ENCODE peak calls at places on chromosome X, in four cellular contexts. V is A549, S is WTC11, B is K562. U is an unnamed sample.
A peak's percentile ranks its signal among the peaks of the same experiment; 100 is the strongest.

GRCh38 chrX:112642349-112642748 is 37.4 kb downstream of the LHFPL1 start:
- DNase-seq in B (peak; percentile 17), V (peak; percentile 46), S (peak; percentile 18), U (peak; percentile 11)

GRCh38 chrX:131830400-131831184 is 192.5 kb upstream of the STK26 start:
- DNase-seq in S (peak; percentile 73), V (peak; percentile 75), B (peak; percentile 76), U (peak; percentile 92)

GRCh38 chrX:43655961-43656494 is at the start of gene MAOA:
- DNase-seq in B (no peak), V (no peak), S (peak; percentile 46), U (peak; percentile 18)

GRCh38 chrX:9342581-9343051 is 122.2 kb upstream of the TBL1X start:
- DNase-seq in S (peak; percentile 74), B (peak; percentile 89), V (peak; percentile 91), U (peak; percentile 29)

GRCh38 chrX:21638311-21638710 is 19.8 kb downstream of the KLHL34 start:
- DNase-seq in V (no peak), B (no peak), S (no peak), U (no peak)

GRCh38 chrX:73289039-73289438 is 74.4 kb upstream of the NAP1L2 start:
- DNase-seq in B (no peak), V (peak; percentile 4), S (peak; percentile 38), U (no peak)

GRCh38 chrX:11273544-11273943 is 19.7 kb upstream of the AMELX start:
- DNase-seq in S (no peak), B (no peak), V (no peak), U (no peak)

GRCh38 chrX:25976683-25977310 is 161.3 kb upstream of the MAGEB18 start:
- DNase-seq in V (no peak), S (no peak), B (no peak), U (no peak)

GRCh38 chrX:150777328-150777992 is 84.3 kb downstream of the MTMR1 start:
- DNase-seq in V (no peak), B (no peak), S (no peak), U (no peak)

DNA sequence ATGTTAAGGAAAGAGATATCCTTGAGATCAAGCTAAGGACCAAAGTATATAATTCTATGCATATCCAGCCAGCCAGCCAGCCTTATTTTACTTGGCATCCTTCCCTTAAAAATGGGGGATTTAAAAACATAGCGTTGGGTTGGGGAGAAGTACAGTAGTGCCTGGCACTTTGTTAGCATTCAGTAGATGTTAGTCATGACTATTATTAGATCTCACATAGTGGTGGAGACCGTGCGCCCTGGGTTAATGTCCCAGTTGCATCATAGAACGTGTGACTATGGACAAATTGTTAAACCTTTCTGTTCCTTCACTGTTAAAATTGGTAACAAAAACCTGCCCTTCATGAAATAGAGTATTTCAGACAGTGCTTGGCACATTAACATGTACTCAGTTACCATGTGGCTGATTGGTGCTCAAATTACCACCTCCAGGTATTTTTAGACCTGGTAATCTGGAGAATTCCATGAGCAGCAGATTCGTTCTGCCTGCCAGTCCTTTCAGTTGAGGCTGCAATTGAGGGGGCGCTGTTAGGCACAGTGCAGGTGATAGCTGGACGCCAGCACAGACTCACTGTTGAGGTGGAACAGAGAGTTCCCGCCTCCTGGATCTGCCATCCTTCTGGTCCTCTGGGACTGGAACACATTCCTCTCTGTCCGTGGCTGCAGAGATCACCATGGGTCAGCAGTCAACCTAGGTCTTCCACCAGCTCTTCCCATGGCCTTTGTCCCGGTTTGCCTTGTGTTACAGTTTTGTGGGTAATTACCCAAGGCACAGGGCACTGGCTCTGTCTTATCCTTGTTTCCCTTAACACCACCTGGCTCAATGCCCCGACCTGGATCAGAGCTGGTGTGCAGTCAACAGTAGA is 31.7 kb downstream of the RBBP7 start:
- DNase-seq in V (no peak), S (no peak), B (no peak), U (no peak)
- TF ChIP-seq HMGXB4 in V (no peak), S (no peak), B (no peak), U (no peak)

GRCh38 chrX:1809581-1809980 is 194.7 kb downstream of the ASMT start:
- DNase-seq in B (no peak), S (no peak), V (no peak), U (no peak)

GRCh38 chrX:1815456-1816175 is 200.8 kb downstream of the ASMT start:
- DNase-seq in B (no peak), V (no peak), S (no peak), U (no peak)

DNA sequence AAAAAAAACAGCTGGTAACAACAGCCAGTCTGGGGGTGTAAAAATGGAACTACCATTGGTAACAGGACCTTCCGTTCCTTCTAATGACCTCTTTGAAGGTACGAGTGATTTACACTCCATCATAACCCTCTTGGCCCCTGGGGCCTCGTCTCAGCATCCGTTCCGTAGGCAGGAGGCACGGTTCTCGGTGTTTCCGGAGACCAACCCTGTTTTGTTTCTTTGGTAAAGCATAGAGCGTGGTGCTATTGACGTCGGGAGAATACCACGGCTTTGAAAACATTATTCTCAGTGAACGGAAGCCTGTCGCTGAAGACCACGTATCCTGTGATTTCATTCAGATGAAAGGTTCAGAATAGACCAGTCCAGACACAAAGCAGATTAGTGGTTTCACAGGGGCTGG is 198.9 kb downstream of the ASMT start:
- DNase-seq in S (no peak), B (no peak), V (no peak), U (no peak)
- TF ChIP-seq HMGXB4 in S (no peak), B (no peak), V (no peak), U (no peak)

GRCh38 chrX:71532078-71532752 is 689 bp upstream of the OGT start:
- DNase-seq in S (no peak), V (peak; percentile 12), B (no peak), U (no peak)
- TF ChIP-seq HMGXB4 in S (no peak), V (no peak), B (no peak), U (no peak)

DNA sequence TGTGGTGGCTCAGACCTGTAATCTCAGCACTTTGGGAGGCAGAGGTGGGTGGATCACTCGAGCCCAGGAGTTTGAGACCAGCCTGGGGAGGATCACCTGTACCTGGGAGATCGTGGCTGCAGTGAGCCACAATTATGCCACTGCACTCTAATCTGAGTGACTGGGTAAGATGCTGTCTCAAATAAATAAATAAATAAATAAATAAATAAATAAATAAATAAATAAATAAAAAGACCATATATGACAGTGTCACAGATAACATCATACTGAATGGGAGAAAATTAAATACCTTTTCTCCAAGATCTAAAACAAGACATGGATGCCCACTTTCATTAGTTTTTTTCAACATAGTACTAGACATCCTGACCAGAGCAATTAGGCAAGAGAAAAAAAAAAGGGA is 182.8 kb downstream of the FAM47A start:
- DNase-seq in S (no peak), V (no peak), B (no peak), U (no peak)
- TF ChIP-seq HMGXB4 in S (no peak), V (no peak), B (no peak), U (no peak)

GRCh38 chrX:275967-276587 is 5.1 kb upstream of the PLCXD1 start:
- DNase-seq in B (peak; percentile 79), V (peak; percentile 78), S (peak; percentile 78), U (peak; percentile 73)

GRCh38 chrX:275476-275966 is 5.7 kb upstream of the PLCXD1 start:
- DNase-seq in V (no peak), S (no peak), B (no peak), U (no peak)

GRCh38 chrX:267771-268261 is 13.4 kb upstream of the PLCXD1 start:
- DNase-seq in S (peak; percentile 16), B (no peak), V (no peak), U (no peak)

GRCh38 chrX:274904-275475 is 6.2 kb upstream of the PLCXD1 start:
- DNase-seq in B (no peak), V (no peak), S (peak; percentile 60), U (peak; percentile 67)

DNA sequence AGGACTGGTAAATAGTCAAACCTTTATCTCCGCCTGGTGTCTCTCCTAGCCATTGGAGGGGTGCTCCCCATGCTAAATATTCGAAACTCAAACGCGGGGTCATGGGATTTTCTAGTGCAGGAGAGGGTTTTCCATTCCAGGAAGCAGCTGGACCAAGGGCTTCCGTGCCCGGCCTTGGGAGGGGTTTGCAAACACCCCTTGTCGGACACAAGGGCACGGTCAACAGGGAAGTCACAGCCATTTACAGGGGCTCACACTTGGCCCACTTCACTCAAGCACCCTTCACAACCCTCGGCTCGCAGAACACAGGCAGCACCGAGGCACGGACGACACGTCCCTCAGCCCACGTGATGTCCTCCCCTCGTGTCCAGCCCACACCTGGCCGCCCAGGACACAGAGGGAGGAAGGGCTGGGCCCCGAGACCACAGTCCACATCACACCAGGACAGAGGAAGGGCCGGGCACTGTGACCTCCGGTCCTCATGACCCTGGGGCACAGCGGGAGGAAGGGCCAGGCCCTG is 10.3 kb upstream of the PLCXD1 start:
- DNase-seq in S (peak; percentile 13), V (no peak), B (no peak), U (no peak)
- TF ChIP-seq HMGXB4 in S (no peak), V (no peak), B (no peak), U (no peak)

GRCh38 chrX:130825509-130825908 is 77.5 kb downstream of the ENOX2 start:
- DNase-seq in B (no peak), S (no peak), V (no peak), U (no peak)
- TF ChIP-seq HMGXB4 in B (no peak), S (no peak), V (no peak), U (no peak)

DNA sequence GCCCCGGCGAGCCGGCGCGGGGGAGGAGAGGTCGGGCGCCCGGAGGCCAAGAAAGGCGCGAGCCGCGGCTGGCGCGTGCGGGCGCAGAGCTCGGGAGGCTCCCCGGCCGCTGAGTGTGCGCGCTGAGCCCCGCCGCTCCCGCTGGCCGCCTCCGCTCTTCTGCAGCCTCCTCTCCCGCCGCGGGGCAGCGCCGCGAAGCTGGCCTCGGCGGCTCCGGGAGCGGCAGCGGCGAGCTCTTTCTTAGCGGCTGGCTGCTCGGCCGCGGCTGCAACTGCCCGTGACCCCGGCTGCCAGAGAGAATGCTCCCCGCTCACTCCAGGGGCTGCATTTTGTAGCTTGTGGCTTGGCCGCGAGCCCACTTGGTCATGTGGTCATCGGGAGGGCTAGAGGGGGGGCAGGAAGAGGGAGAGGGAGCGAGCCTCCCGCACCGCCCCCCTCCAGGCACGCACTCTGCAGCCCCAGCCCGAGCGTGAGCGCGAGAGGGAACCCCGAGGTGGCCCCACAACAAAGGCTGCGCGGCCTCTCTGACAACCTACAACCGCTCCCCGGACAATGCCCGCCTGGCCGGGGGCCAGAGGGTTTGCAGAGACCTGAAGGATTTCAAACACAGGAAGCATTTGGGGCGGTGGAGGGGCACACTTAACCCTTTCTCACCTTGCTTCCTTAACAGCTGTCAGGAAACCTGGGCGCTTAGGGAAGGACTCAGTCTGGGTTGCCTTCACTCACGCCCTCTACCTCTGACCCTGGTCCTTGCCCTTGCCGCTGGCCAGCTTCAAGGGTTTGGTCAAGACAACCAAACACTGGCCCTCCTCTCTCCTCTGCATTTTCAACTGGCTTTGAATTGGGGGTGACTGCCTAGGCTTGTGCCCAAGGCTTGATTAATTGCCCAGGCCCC is at the start of gene APLN:
- DNase-seq in B (peak; percentile 38), V (no peak), S (peak; percentile 28), U (no peak)
- TF ChIP-seq HMGXB4 in B (no peak), V (no peak), S (no peak), U (no peak)

DNA sequence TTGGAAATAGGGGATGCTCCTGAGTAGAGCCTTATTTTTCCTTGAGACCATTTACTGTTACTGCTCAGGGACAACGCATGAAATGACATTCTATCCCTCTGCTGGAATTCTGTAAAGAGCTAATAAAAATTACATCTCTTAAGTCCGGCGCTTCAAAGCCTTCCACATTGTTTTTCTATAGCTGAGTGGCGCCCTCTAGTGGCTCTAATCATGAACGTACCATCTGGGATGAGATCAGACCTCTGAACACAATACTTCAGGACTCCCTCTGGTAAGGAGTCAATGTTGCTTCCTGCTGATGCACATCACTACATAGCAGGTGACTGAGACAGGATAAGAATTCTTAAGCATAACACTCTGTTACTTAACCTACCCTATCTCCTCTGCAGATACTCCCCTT is 6.0 kb downstream of the HMGN5 start:
- DNase-seq in B (peak; percentile 52), S (peak; percentile 45), V (peak; percentile 66), U (peak; percentile 27)
- TF ChIP-seq HMGXB4 in B (no peak), S (no peak), V (no peak), U (no peak)

U was measured in HepG2.